ENCODE peak calls at places on chromosome 6, in five cellular contexts. One of them, this sample, is unnamed.

GRCh38 chr6:44074383-44075136 is 52.7 kb downstream of the MRPL14 start:
- DNase-seq in hypothalamus: no peak
- DNase-seq in dermis blood vessel endothelial cell: peak; percentile 83
- DNase-seq in neural crest cell: peak; percentile 60
- DNase-seq in heart left ventricle: peak; percentile 78
- DNase-seq in this sample: peak; percentile 85

GRCh38 chr6:46011241-46012085 is 4.2 kb downstream of the CLIC5 start:
- DNase-seq in hypothalamus: no peak
- DNase-seq in dermis blood vessel endothelial cell: peak; percentile 38
- DNase-seq in neural crest cell: no peak
- DNase-seq in heart left ventricle: peak; percentile 59
- DNase-seq in this sample: peak; percentile 23

GRCh38 chr6:142944126-142945066 is 580 bp downstream of the HIVEP2 start:
- DNase-seq in hypothalamus: peak; percentile 55
- DNase-seq in dermis blood vessel endothelial cell: peak; percentile 85
- DNase-seq in neural crest cell: peak; percentile 46
- DNase-seq in heart left ventricle: peak; percentile 94
- DNase-seq in this sample: peak; percentile 70

GRCh38 chr6:143299253-143300166 is 151.0 kb downstream of the ADAT2 start:
- DNase-seq in hypothalamus: no peak
- DNase-seq in dermis blood vessel endothelial cell: no peak
- DNase-seq in neural crest cell: no peak
- DNase-seq in heart left ventricle: no peak
- DNase-seq in this sample: no peak

GRCh38 chr6:160084198-160084776 is 37.3 kb upstream of the SLC22A1 start:
- DNase-seq in hypothalamus: no peak
- DNase-seq in dermis blood vessel endothelial cell: no peak
- DNase-seq in neural crest cell: no peak
- DNase-seq in heart left ventricle: no peak
- DNase-seq in this sample: no peak

GRCh38 chr6:36979343-36979742 is 6.7 kb downstream of the MTCH1 start:
- DNase-seq in hypothalamus: no peak
- DNase-seq in dermis blood vessel endothelial cell: peak; percentile 60
- DNase-seq in neural crest cell: no peak
- DNase-seq in heart left ventricle: peak; percentile 69
- DNase-seq in this sample: no peak

GRCh38 chr6:12844284-12845223 is 128.0 kb downstream of the PHACTR1 start:
- DNase-seq in hypothalamus: no peak
- DNase-seq in dermis blood vessel endothelial cell: peak; percentile 53
- DNase-seq in neural crest cell: no peak
- DNase-seq in heart left ventricle: no peak
- DNase-seq in this sample: peak; percentile 6

GRCh38 chr6:119037941-119038623 is 40.4 kb downstream of the FAM184A start:
- DNase-seq in hypothalamus: no peak
- DNase-seq in dermis blood vessel endothelial cell: no peak
- DNase-seq in neural crest cell: no peak
- DNase-seq in heart left ventricle: no peak
- DNase-seq in this sample: no peak

GRCh38 chr6:132483779-132484679 is 28.9 kb downstream of the STX7 start:
- DNase-seq in hypothalamus: no peak
- DNase-seq in dermis blood vessel endothelial cell: peak; percentile 79
- DNase-seq in neural crest cell: peak; percentile 36
- DNase-seq in heart left ventricle: no peak
- DNase-seq in this sample: peak; percentile 26

GRCh38 chr6:140581601-140582000 is 1207.2 kb upstream of the CITED2 start:
- DNase-seq in hypothalamus: no peak
- DNase-seq in dermis blood vessel endothelial cell: no peak
- DNase-seq in neural crest cell: no peak
- DNase-seq in heart left ventricle: no peak
- DNase-seq in this sample: no peak

GRCh38 chr6:106897580-106897979 is 76.9 kb downstream of the CD24 start:
- DNase-seq in hypothalamus: no peak
- DNase-seq in dermis blood vessel endothelial cell: no peak
- DNase-seq in neural crest cell: no peak
- DNase-seq in heart left ventricle: no peak
- DNase-seq in this sample: peak; percentile 32

GRCh38 chr6:38499697-38500096 is 140.0 kb downstream of the BTBD9 start:
- DNase-seq in hypothalamus: no peak
- DNase-seq in dermis blood vessel endothelial cell: no peak
- DNase-seq in neural crest cell: no peak
- DNase-seq in heart left ventricle: no peak
- DNase-seq in this sample: no peak

GRCh38 chr6:116019428-116019827 is 41.3 kb downstream of the FRK start:
- DNase-seq in hypothalamus: no peak
- DNase-seq in dermis blood vessel endothelial cell: no peak
- DNase-seq in neural crest cell: no peak
- DNase-seq in heart left ventricle: no peak
- DNase-seq in this sample: no peak

GRCh38 chr6:15628499-15629131 is 34.2 kb downstream of the DTNBP1 start:
- DNase-seq in hypothalamus: no peak
- DNase-seq in dermis blood vessel endothelial cell: no peak
- DNase-seq in neural crest cell: no peak
- DNase-seq in heart left ventricle: no peak
- DNase-seq in this sample: no peak

GRCh38 chr6:20117474-20117873 is 94.8 kb downstream of the MBOAT1 start:
- DNase-seq in hypothalamus: no peak
- DNase-seq in dermis blood vessel endothelial cell: no peak
- DNase-seq in neural crest cell: no peak
- DNase-seq in heart left ventricle: no peak
- DNase-seq in this sample: no peak

This sample was measured in HuH-7.